ENCODE peak calls at places on chromosomes 4 and X, in five cellular contexts. J is GM13977, Z is breast epithelium, Y is endothelial cell, T is AG10803. B is an unnamed sample.
A peak's percentile ranks its signal among the peaks of the same experiment; 100 is the strongest.

GRCh38 chr4:163701915-163702314 is 207.4 kb downstream of the TMA16 start:
- DNase-seq in J (peak; percentile 10), Z (no peak), Y (no peak), T (no peak), B (no peak)

GRCh38 chr4:164949448-164950118 is 27.9 kb downstream of the TRIM61 start:
- DNase-seq in J (no peak), Z (no peak), Y (peak; percentile 28), T (peak; percentile 18), B (no peak)

GRCh38 chr4:121380448-121381147 is at the start of gene QRFPR:
- DNase-seq in J (no peak), Z (no peak), Y (peak; percentile 38), T (no peak), B (peak; percentile 47)

GRCh38 chr4:19983072-19983471 is 268.6 kb upstream of the SLIT2 start:
- DNase-seq in J (no peak), Z (no peak), Y (no peak), T (peak; percentile 94), B (no peak)

GRCh38 chr4:165293061-165293460 is 34.4 kb upstream of the MSMO1 start:
- DNase-seq in J (no peak), Z (no peak), Y (no peak), T (no peak), B (no peak)

GRCh38 chr4:21802406-21802805 is 146.2 kb downstream of the KCNIP4 start:
- DNase-seq in J (no peak), Z (no peak), Y (no peak), T (peak; percentile 62), B (no peak)

GRCh38 chrX:4935846-4936245 is 1222.4 kb upstream of the PRKX start:
- DNase-seq in J (no peak), Z (no peak), Y (no peak), T (no peak), B (no peak)

GRCh38 chr4:3128976-3129375 is 54.5 kb downstream of the HTT start:
- DNase-seq in J (no peak), Z (no peak), Y (no peak), T (peak; percentile 47), B (no peak)

GRCh38 chrX:10296581-10296980 is 139.8 kb downstream of the CLCN4 start:
- DNase-seq in J (no peak), Z (no peak), Y (no peak), T (peak; percentile 77), B (no peak)

GRCh38 chrX:136953867-136954787 is 73.6 kb upstream of the RBMX start:
- DNase-seq in J (peak; percentile 47), Z (peak; percentile 53), Y (peak; percentile 53), T (peak; percentile 67), B (peak; percentile 65)

GRCh38 chr4:67568820-67569219 is 10.3 kb downstream of the STAP1 start:
- DNase-seq in J (no peak), Z (no peak), Y (no peak), T (no peak), B (no peak)

GRCh38 chrX:40877869-40878268 is 142.5 kb upstream of the MED14 start:
- DNase-seq in J (no peak), Z (no peak), Y (no peak), T (peak; percentile 31), B (peak; percentile 8)

GRCh38 chr4:5753766-5754528 is 42.9 kb downstream of the EVC start:
- DNase-seq in J (no peak), Z (no peak), Y (no peak), T (peak; percentile 83), B (peak; percentile 18)

GRCh38 chr4:13559414-13559813 is 15.1 kb upstream of the NKX3-2 start:
- DNase-seq in J (no peak), Z (no peak), Y (peak; percentile 25), T (peak; percentile 85), B (no peak)

GRCh38 chr4:37953620-37954325 is 6.4 kb upstream of the PTTG2 start:
- DNase-seq in J (no peak), Z (no peak), Y (no peak), T (no peak), B (no peak)

GRCh38 chrX:40010550-40011364 is 87.0 kb downstream of the BCOR start:
- DNase-seq in J (peak; percentile 26), Z (no peak), Y (peak; percentile 3), T (no peak), B (no peak)

GRCh38 chrX:133897593-133898163 is 87.7 kb downstream of the GPC3 start:
- DNase-seq in J (no peak), Z (no peak), Y (no peak), T (no peak), B (no peak)

GRCh38 chr4:85398276-85398675 is 76.7 kb upstream of the ARHGAP24 start:
- DNase-seq in J (no peak), Z (no peak), Y (no peak), T (peak; percentile 49), B (no peak)

GRCh38 chr4:83486457-83487129 is 1.7 kb upstream of the ABRAXAS1 start:
- DNase-seq in J (no peak), Z (no peak), Y (no peak), T (no peak), B (no peak)

GRCh38 chr4:169251291-169252235 is 19.2 kb downstream of the SH3RF1 start:
- DNase-seq in J (no peak), Z (no peak), Y (no peak), T (no peak), B (peak; percentile 45)

GRCh38 chrX:19514791-19515614 is at the start of gene MAP3K15:
- DNase-seq in J (peak; percentile 52), Z (no peak), Y (peak; percentile 42), T (peak; percentile 1), B (peak; percentile 69)

GRCh38 chr4:57499786-57500185 is 389.6 kb upstream of the IGFBP7 start:
- DNase-seq in J (no peak), Z (no peak), Y (no peak), T (no peak), B (no peak)
- TF ChIP-seq CTCF in J (no peak), Z (no peak), Y (no peak), T (no peak), B (no peak)

GRCh38 chr4:1813915-1814314 is 20.8 kb downstream of the FGFR3 start:
- DNase-seq in J (no peak), Z (no peak), Y (no peak), T (no peak), B (no peak)
- TF ChIP-seq CTCF in J (peak; percentile 49), Z (no peak), Y (no peak), T (peak; percentile 9), B (no peak)

GRCh38 chr4:155742310-155743015 is 16.4 kb upstream of the GUCY1B1 start:
- DNase-seq in J (no peak), Z (no peak), Y (no peak), T (no peak), B (no peak)
- TF ChIP-seq CTCF in J (no peak), Z (no peak), Y (peak; percentile 40), T (no peak), B (no peak)

DNA sequence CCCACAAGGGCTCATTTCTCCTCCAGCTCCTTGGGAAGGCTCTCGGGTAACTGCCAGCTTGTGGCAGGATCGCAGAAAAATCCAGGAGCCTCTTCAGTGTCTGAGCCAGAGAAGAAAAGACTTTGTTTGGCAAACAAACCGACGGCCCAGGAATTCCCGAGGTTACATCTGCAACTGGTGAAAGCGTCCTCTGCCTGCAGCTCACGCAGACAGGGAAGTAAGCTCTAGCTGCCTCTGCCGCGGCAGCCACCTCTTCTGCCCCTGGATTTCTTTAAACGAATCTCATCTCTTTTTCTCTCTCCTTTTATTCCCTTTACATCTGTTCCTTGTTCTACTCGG is 289 bp downstream of the DCHS2 start:
- DNase-seq in J (no peak), Z (no peak), Y (no peak), T (peak; percentile 11), B (no peak)
- TF ChIP-seq CTCF in J (no peak), Z (no peak), Y (no peak), T (no peak), B (no peak)

GRCh38 chr4:54607067-54607466 is 50.7 kb upstream of the KIT start:
- DNase-seq in J (no peak), Z (no peak), Y (no peak), T (no peak), B (no peak)
- TF ChIP-seq CTCF in J (no peak), Z (no peak), Y (no peak), T (no peak), B (no peak)

DNA sequence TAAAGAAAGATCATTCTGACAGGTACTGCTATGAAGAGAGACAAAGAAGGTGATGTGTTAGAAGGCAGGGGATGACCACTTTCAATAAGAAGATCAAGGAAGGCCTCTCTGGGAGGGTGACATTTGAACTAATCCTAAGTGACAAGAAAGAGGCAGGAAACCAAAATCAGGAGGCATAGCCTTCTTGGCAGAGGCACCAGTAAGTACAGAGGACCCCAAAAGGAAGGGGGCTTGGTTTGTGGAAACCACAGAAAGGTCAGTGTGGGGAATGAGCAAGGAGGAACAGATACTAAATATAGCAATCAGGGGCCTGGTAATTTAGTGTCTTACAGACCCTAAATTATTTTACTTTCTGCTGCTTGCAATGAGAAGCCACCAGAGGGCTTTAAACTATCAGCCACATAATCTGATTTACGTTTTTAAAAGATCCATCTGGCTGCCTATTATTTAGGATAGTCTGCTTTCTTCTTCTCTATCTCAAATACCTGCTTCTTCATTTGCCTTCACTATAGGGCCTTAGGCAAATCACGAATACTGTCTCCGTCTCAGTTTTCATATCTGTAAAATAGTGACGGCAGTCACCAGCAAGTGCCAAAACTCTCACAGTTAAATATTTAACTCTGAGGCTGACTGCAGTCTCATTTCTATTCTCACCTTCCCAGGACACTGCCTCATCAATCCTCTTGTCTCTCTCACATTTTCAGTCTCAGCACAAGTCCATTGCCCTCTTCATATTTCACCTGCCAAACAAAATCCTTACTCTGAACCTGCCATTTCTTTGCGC is 16.7 kb downstream of the NR3C2 start:
- DNase-seq in J (no peak), Z (no peak), Y (no peak), T (no peak), B (no peak)
- TF ChIP-seq CTCF in J (no peak), Z (no peak), Y (no peak), T (no peak), B (no peak)

GRCh38 chrX:96182366-96182765 is 502.3 kb upstream of the DIAPH2 start:
- DNase-seq in J (no peak), Z (no peak), Y (peak; percentile 7), T (peak; percentile 0), B (peak; percentile 19)

GRCh38 chrX:96181571-96181970 is 503.1 kb upstream of the DIAPH2 start:
- DNase-seq in J (no peak), Z (no peak), Y (no peak), T (no peak), B (no peak)

DNA sequence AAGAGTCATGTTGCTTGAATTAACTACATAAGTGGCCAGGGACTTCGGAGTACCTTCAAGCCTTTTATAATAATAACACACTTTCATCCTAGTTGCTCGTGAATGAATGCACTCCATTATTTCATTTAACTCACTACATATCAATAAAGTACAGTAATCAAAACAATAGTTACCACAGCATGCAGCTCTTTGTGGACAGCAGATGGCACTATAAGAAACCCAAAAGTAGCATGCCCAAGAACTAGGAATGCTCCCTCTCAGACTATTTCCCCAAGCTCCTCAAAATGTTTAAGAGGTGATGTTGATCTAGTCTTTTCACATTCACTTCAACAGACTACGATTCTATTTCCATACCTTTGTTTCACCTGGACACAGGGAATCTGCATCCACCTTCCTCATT is 500.8 kb upstream of the DIAPH2 start:
- DNase-seq in J (no peak), Z (no peak), Y (no peak), T (peak; percentile 1), B (no peak)
- TF ChIP-seq CTCF in J (peak; percentile 20), Z (no peak), Y (no peak), T (peak; percentile 16), B (no peak)

B was measured in Calu3.